ENCODE peak calls at places on chromosome 6, in seven cellular contexts. One of them, this sample, is unnamed.

GRCh38 chr6:95249176-95249575 is 328.2 kb upstream of the MANEA start:
- DNase-seq in ovary: no peak
- DNase-seq in CD4-positive, alpha-beta T cell: no peak
- DNase-seq in naive thymus-derived CD4-positive, alpha-beta T cell: no peak
- DNase-seq in lower lobe of right lung: no peak
- DNase-seq in neural progenitor cell: no peak
- DNase-seq in adrenal gland: no peak
- DNase-seq in this sample: no peak

GRCh38 chr6:143896096-143896880 is 32.0 kb downstream of the ZC2HC1B start:
- DNase-seq in ovary: no peak
- DNase-seq in CD4-positive, alpha-beta T cell: no peak
- DNase-seq in adrenal gland: no peak
- DNase-seq in lower lobe of right lung: peak; percentile 68
- DNase-seq in naive thymus-derived CD4-positive, alpha-beta T cell: no peak
- DNase-seq in neural progenitor cell: no peak
- DNase-seq in this sample: no peak

GRCh38 chr6:34531580-34532201 is 24.4 kb downstream of the SPDEF start:
- DNase-seq in lower lobe of right lung: no peak
- DNase-seq in neural progenitor cell: peak; percentile 59
- DNase-seq in ovary: peak; percentile 75
- DNase-seq in CD4-positive, alpha-beta T cell: no peak
- DNase-seq in adrenal gland: no peak
- DNase-seq in naive thymus-derived CD4-positive, alpha-beta T cell: no peak
- DNase-seq in this sample: peak; percentile 33

GRCh38 chr6:155958550-155958949 is 502.9 kb upstream of the NOX3 start:
- DNase-seq in CD4-positive, alpha-beta T cell: no peak
- DNase-seq in lower lobe of right lung: no peak
- DNase-seq in adrenal gland: no peak
- DNase-seq in naive thymus-derived CD4-positive, alpha-beta T cell: no peak
- DNase-seq in neural progenitor cell: no peak
- DNase-seq in ovary: no peak
- DNase-seq in this sample: no peak

GRCh38 chr6:155641603-155642002 is 186.0 kb upstream of the NOX3 start:
- DNase-seq in CD4-positive, alpha-beta T cell: no peak
- DNase-seq in adrenal gland: no peak
- DNase-seq in neural progenitor cell: no peak
- DNase-seq in naive thymus-derived CD4-positive, alpha-beta T cell: no peak
- DNase-seq in lower lobe of right lung: no peak
- DNase-seq in ovary: no peak
- DNase-seq in this sample: no peak

GRCh38 chr6:158780963-158781691 is 38.0 kb downstream of the EZR start:
- DNase-seq in CD4-positive, alpha-beta T cell: no peak
- DNase-seq in ovary: no peak
- DNase-seq in lower lobe of right lung: no peak
- DNase-seq in adrenal gland: no peak
- DNase-seq in naive thymus-derived CD4-positive, alpha-beta T cell: peak; percentile 4
- DNase-seq in neural progenitor cell: no peak
- DNase-seq in this sample: no peak

GRCh38 chr6:129641344-129641743 is 68.6 kb downstream of the ARHGAP18 start:
- DNase-seq in ovary: no peak
- DNase-seq in neural progenitor cell: no peak
- DNase-seq in lower lobe of right lung: no peak
- DNase-seq in adrenal gland: no peak
- DNase-seq in naive thymus-derived CD4-positive, alpha-beta T cell: no peak
- DNase-seq in CD4-positive, alpha-beta T cell: no peak
- DNase-seq in this sample: no peak

GRCh38 chr6:912871-913663 is 220.1 kb upstream of the EXOC2 start:
- DNase-seq in ovary: no peak
- DNase-seq in CD4-positive, alpha-beta T cell: no peak
- DNase-seq in naive thymus-derived CD4-positive, alpha-beta T cell: no peak
- DNase-seq in neural progenitor cell: peak; percentile 65
- DNase-seq in lower lobe of right lung: no peak
- DNase-seq in adrenal gland: no peak
- DNase-seq in this sample: no peak

GRCh38 chr6:26071135-26071534 is 16.1 kb upstream of the HFE start:
- DNase-seq in lower lobe of right lung: no peak
- DNase-seq in CD4-positive, alpha-beta T cell: no peak
- DNase-seq in neural progenitor cell: no peak
- DNase-seq in ovary: no peak
- DNase-seq in adrenal gland: peak; percentile 45
- DNase-seq in naive thymus-derived CD4-positive, alpha-beta T cell: no peak
- DNase-seq in this sample: no peak

GRCh38 chr6:170279977-170280688 is 10.7 kb downstream of the DLL1 start:
- DNase-seq in CD4-positive, alpha-beta T cell: no peak
- DNase-seq in neural progenitor cell: no peak
- DNase-seq in adrenal gland: peak; percentile 81
- DNase-seq in ovary: peak; percentile 67
- DNase-seq in naive thymus-derived CD4-positive, alpha-beta T cell: no peak
- DNase-seq in lower lobe of right lung: peak; percentile 87
- DNase-seq in this sample: no peak

GRCh38 chr6:24664049-24664987 is 2.4 kb downstream of the TDP2 start:
- DNase-seq in naive thymus-derived CD4-positive, alpha-beta T cell: no peak
- DNase-seq in lower lobe of right lung: no peak
- DNase-seq in adrenal gland: no peak
- DNase-seq in neural progenitor cell: no peak
- DNase-seq in ovary: no peak
- DNase-seq in CD4-positive, alpha-beta T cell: no peak
- DNase-seq in this sample: no peak

GRCh38 chr6:35040398-35040797 is 100.7 kb downstream of the TCP11 start:
- DNase-seq in naive thymus-derived CD4-positive, alpha-beta T cell: no peak
- DNase-seq in lower lobe of right lung: no peak
- DNase-seq in adrenal gland: no peak
- DNase-seq in ovary: no peak
- DNase-seq in neural progenitor cell: no peak
- DNase-seq in CD4-positive, alpha-beta T cell: no peak
- DNase-seq in this sample: no peak

GRCh38 chr6:109816452-109817374 is 125.6 kb downstream of the FIG4 start:
- DNase-seq in CD4-positive, alpha-beta T cell: no peak
- DNase-seq in neural progenitor cell: no peak
- DNase-seq in ovary: no peak
- DNase-seq in naive thymus-derived CD4-positive, alpha-beta T cell: no peak
- DNase-seq in adrenal gland: no peak
- DNase-seq in lower lobe of right lung: no peak
- DNase-seq in this sample: no peak

GRCh38 chr6:160891690-160892089 is 99.9 kb upstream of the MAP3K4 start:
- DNase-seq in ovary: no peak
- DNase-seq in lower lobe of right lung: no peak
- DNase-seq in CD4-positive, alpha-beta T cell: no peak
- DNase-seq in neural progenitor cell: no peak
- DNase-seq in adrenal gland: no peak
- DNase-seq in naive thymus-derived CD4-positive, alpha-beta T cell: no peak
- DNase-seq in this sample: no peak

GRCh38 chr6:119443993-119444641 is 94.6 kb upstream of the MAN1A1 start:
- DNase-seq in neural progenitor cell: no peak
- DNase-seq in ovary: no peak
- DNase-seq in CD4-positive, alpha-beta T cell: no peak
- DNase-seq in lower lobe of right lung: no peak
- DNase-seq in naive thymus-derived CD4-positive, alpha-beta T cell: no peak
- DNase-seq in adrenal gland: no peak
- DNase-seq in this sample: no peak

GRCh38 chr6:143141442-143141841 is 80.8 kb downstream of the AIG1 start:
- DNase-seq in lower lobe of right lung: no peak
- DNase-seq in adrenal gland: no peak
- DNase-seq in ovary: no peak
- DNase-seq in neural progenitor cell: no peak
- DNase-seq in CD4-positive, alpha-beta T cell: no peak
- DNase-seq in naive thymus-derived CD4-positive, alpha-beta T cell: no peak
- DNase-seq in this sample: no peak

GRCh38 chr6:83853178-83853967 is at the start of gene RIPPLY2:
- DNase-seq in adrenal gland: peak; percentile 22
- DNase-seq in neural progenitor cell: peak; percentile 72
- DNase-seq in naive thymus-derived CD4-positive, alpha-beta T cell: no peak
- DNase-seq in ovary: no peak
- DNase-seq in CD4-positive, alpha-beta T cell: no peak
- DNase-seq in lower lobe of right lung: peak; percentile 39
- DNase-seq in this sample: no peak

GRCh38 chr6:136628996-136629395 is 78.8 kb upstream of the MAP7 start:
- DNase-seq in neural progenitor cell: no peak
- DNase-seq in CD4-positive, alpha-beta T cell: no peak
- DNase-seq in ovary: no peak
- DNase-seq in adrenal gland: no peak
- DNase-seq in lower lobe of right lung: no peak
- DNase-seq in naive thymus-derived CD4-positive, alpha-beta T cell: no peak
- DNase-seq in this sample: no peak

GRCh38 chr6:169489642-169490408 is 212.0 kb downstream of the WDR27 start:
- DNase-seq in neural progenitor cell: peak; percentile 22
- DNase-seq in ovary: no peak
- DNase-seq in CD4-positive, alpha-beta T cell: no peak
- DNase-seq in naive thymus-derived CD4-positive, alpha-beta T cell: no peak
- DNase-seq in adrenal gland: no peak
- DNase-seq in lower lobe of right lung: no peak
- DNase-seq in this sample: no peak

GRCh38 chr6:23349521-23350147 is 776.4 kb upstream of the NRSN1 start:
- DNase-seq in lower lobe of right lung: no peak
- DNase-seq in adrenal gland: no peak
- DNase-seq in naive thymus-derived CD4-positive, alpha-beta T cell: no peak
- DNase-seq in neural progenitor cell: no peak
- DNase-seq in CD4-positive, alpha-beta T cell: no peak
- DNase-seq in ovary: no peak
- DNase-seq in this sample: no peak

GRCh38 chr6:67722861-67723261 is 912.2 kb upstream of the ADGRB3 start:
- DNase-seq in CD4-positive, alpha-beta T cell: no peak
- DNase-seq in naive thymus-derived CD4-positive, alpha-beta T cell: no peak
- DNase-seq in lower lobe of right lung: peak; percentile 41
- DNase-seq in adrenal gland: no peak
- DNase-seq in ovary: no peak
- DNase-seq in neural progenitor cell: no peak
- DNase-seq in this sample: peak; percentile 6
- H3K9me3 ChIP-seq in CD4-positive, alpha-beta T cell: peaks cover 5% of the 10 kb centered on the region
- H3K9me3 ChIP-seq in naive thymus-derived CD4-positive, alpha-beta T cell: no peaks in the 10 kb centered on the region
- H3K9me3 ChIP-seq in lower lobe of right lung: peaks cover 5% of the 10 kb centered on the region
- H3K9me3 ChIP-seq in adrenal gland: no peaks in the 10 kb centered on the region
- H3K9me3 ChIP-seq in ovary: no peaks in the 10 kb centered on the region
- H3K9me3 ChIP-seq in neural progenitor cell: no peaks in the 10 kb centered on the region
- H3K9me3 ChIP-seq in this sample: no peaks in the 10 kb centered on the region

DNA sequence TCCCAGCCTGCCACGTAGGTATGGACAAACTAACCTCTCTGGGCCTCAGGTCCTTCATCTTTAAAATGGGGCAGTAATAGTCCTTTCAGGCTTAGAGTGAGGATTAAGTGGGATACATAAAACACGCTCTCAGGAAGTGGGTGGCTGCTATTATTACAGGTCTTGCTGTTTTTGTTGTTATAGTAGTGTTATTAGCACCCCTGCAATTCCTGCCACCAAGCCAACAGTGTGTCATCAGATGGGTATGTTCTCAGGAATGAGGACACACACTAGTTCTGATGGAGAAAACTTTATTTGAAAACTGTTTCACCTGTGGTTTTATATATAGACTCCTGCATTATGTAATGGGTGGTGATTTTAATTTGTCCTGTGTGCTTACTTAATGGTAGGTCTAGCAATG is 131.7 kb downstream of the LRRC1 start:
- DNase-seq in adrenal gland: no peak
- DNase-seq in ovary: no peak
- DNase-seq in naive thymus-derived CD4-positive, alpha-beta T cell: no peak
- DNase-seq in neural progenitor cell: no peak
- DNase-seq in CD4-positive, alpha-beta T cell: no peak
- DNase-seq in lower lobe of right lung: no peak
- DNase-seq in this sample: no peak
- H3K9me3 ChIP-seq in adrenal gland: no peaks in the 10 kb centered on the region
- H3K9me3 ChIP-seq in ovary: no peaks in the 10 kb centered on the region
- H3K9me3 ChIP-seq in naive thymus-derived CD4-positive, alpha-beta T cell: no peaks in the 10 kb centered on the region
- H3K9me3 ChIP-seq in neural progenitor cell: no peaks in the 10 kb centered on the region
- H3K9me3 ChIP-seq in CD4-positive, alpha-beta T cell: no peaks in the 10 kb centered on the region
- H3K9me3 ChIP-seq in lower lobe of right lung: no peaks in the 10 kb centered on the region
- H3K9me3 ChIP-seq in this sample: no peaks in the 10 kb centered on the region

GRCh38 chr6:56168601-56169000 is 78.8 kb downstream of the COL21A1 start:
- DNase-seq in CD4-positive, alpha-beta T cell: no peak
- DNase-seq in lower lobe of right lung: no peak
- DNase-seq in neural progenitor cell: no peak
- DNase-seq in ovary: no peak
- DNase-seq in naive thymus-derived CD4-positive, alpha-beta T cell: no peak
- DNase-seq in adrenal gland: no peak
- DNase-seq in this sample: no peak

GRCh38 chr6:56172144-56172543 is 75.2 kb downstream of the COL21A1 start:
- DNase-seq in ovary: no peak
- DNase-seq in adrenal gland: no peak
- DNase-seq in lower lobe of right lung: no peak
- DNase-seq in neural progenitor cell: peak; percentile 6
- DNase-seq in CD4-positive, alpha-beta T cell: no peak
- DNase-seq in naive thymus-derived CD4-positive, alpha-beta T cell: no peak
- DNase-seq in this sample: no peak

GRCh38 chr6:56169366-56169765 is 78.0 kb downstream of the COL21A1 start:
- DNase-seq in adrenal gland: no peak
- DNase-seq in neural progenitor cell: no peak
- DNase-seq in CD4-positive, alpha-beta T cell: no peak
- DNase-seq in lower lobe of right lung: no peak
- DNase-seq in ovary: no peak
- DNase-seq in naive thymus-derived CD4-positive, alpha-beta T cell: no peak
- DNase-seq in this sample: no peak

GRCh38 chr6:56176741-56177140 is 70.6 kb downstream of the COL21A1 start:
- DNase-seq in CD4-positive, alpha-beta T cell: no peak
- DNase-seq in adrenal gland: no peak
- DNase-seq in naive thymus-derived CD4-positive, alpha-beta T cell: no peak
- DNase-seq in lower lobe of right lung: no peak
- DNase-seq in ovary: no peak
- DNase-seq in neural progenitor cell: no peak
- DNase-seq in this sample: no peak

GRCh38 chr6:56173228-56173627 is 74.2 kb downstream of the COL21A1 start:
- DNase-seq in adrenal gland: no peak
- DNase-seq in naive thymus-derived CD4-positive, alpha-beta T cell: no peak
- DNase-seq in CD4-positive, alpha-beta T cell: no peak
- DNase-seq in lower lobe of right lung: no peak
- DNase-seq in ovary: no peak
- DNase-seq in neural progenitor cell: no peak
- DNase-seq in this sample: no peak
- H3K9me3 ChIP-seq in adrenal gland: peaks cover 8% of the 10 kb centered on the region
- H3K9me3 ChIP-seq in naive thymus-derived CD4-positive, alpha-beta T cell: no peaks in the 10 kb centered on the region
- H3K9me3 ChIP-seq in CD4-positive, alpha-beta T cell: peaks cover 15% of the 10 kb centered on the region
- H3K9me3 ChIP-seq in lower lobe of right lung: peaks cover 24% of the 10 kb centered on the region
- H3K9me3 ChIP-seq in ovary: no peaks in the 10 kb centered on the region
- H3K9me3 ChIP-seq in neural progenitor cell: peaks cover 20% of the 10 kb centered on the region
- H3K9me3 ChIP-seq in this sample: no peaks in the 10 kb centered on the region

GRCh38 chr6:165146456-165146855 is 162.9 kb downstream of the C6orf118 start:
- DNase-seq in lower lobe of right lung: no peak
- DNase-seq in CD4-positive, alpha-beta T cell: no peak
- DNase-seq in neural progenitor cell: peak; percentile 12
- DNase-seq in adrenal gland: no peak
- DNase-seq in naive thymus-derived CD4-positive, alpha-beta T cell: no peak
- DNase-seq in ovary: no peak
- DNase-seq in this sample: no peak
- H3K9me3 ChIP-seq in lower lobe of right lung: no peaks in the 10 kb centered on the region
- H3K9me3 ChIP-seq in CD4-positive, alpha-beta T cell: peaks cover 4% of the 10 kb centered on the region
- H3K9me3 ChIP-seq in neural progenitor cell: no peaks in the 10 kb centered on the region
- H3K9me3 ChIP-seq in adrenal gland: no peaks in the 10 kb centered on the region
- H3K9me3 ChIP-seq in naive thymus-derived CD4-positive, alpha-beta T cell: no peaks in the 10 kb centered on the region
- H3K9me3 ChIP-seq in ovary: no peaks in the 10 kb centered on the region
- H3K9me3 ChIP-seq in this sample: no peaks in the 10 kb centered on the region